ENCODE peak calls at places on chromosomes 13 and 19, in seven cellular contexts. J is stimulated activated CD4-positive, alpha-beta T cell treated with anti-CD3 and anti-CD28 coated beads, Interleukin-1b, Interleukin-23, amount 100 ng/mL, for 1 hour; I is stomach; F is EL; T is mucosa of gallbladder; H is LoVo; N is stimulated activated CD8-positive, alpha-beta memory T cell treated with anti-CD3 and anti-CD28 coated beads, Interleukin-7, amount 100 ng/mL, for 1 hour. S is an unnamed sample.

GRCh38 chr19:46714523-46715106 is 2.3 kb downstream of the PRKD2 start:
- DNase-seq in J (peak), I (no peak), F (peak), T (no peak), H (no peak), N (peak), S (peak)

GRCh38 chr19:18231775-18232174 is 5.5 kb upstream of the PDE4C start:
- DNase-seq in J (no peak), I (no peak), F (no peak), T (no peak), H (no peak), N (no peak), S (no peak)

GRCh38 chr19:54393381-54393780 is 21.9 kb upstream of the TTYH1 start:
- DNase-seq in J (no peak), I (no peak), F (no peak), T (no peak), H (no peak), N (no peak), S (no peak)

GRCh38 chr13:30143671-30144400 is 163.5 kb downstream of the KATNAL1 start:
- DNase-seq in J (no peak), I (no peak), F (peak), T (no peak), H (no peak), N (no peak), S (no peak)

GRCh38 chr19:15253513-15253912 is 21.3 kb upstream of the EPHX3 start:
- DNase-seq in J (no peak), I (no peak), F (no peak), T (no peak), H (no peak), N (no peak), S (no peak)

GRCh38 chr19:18440936-18441803 is 3.2 kb upstream of the ISYNA1 start:
- DNase-seq in J (no peak), I (no peak), F (no peak), T (no peak), H (no peak), N (no peak), S (no peak)

GRCh38 chr19:1752757-1753728 is at the start of gene ONECUT3:
- DNase-seq in J (no peak), I (peak), F (no peak), T (no peak), H (no peak), N (no peak), S (no peak)

GRCh38 chr13:107964356-107964755 is 251.0 kb downstream of the LIG4 start:
- DNase-seq in J (no peak), I (no peak), F (no peak), T (no peak), H (no peak), N (no peak), S (no peak)

GRCh38 chr13:111177081-111177711 is 62.1 kb downstream of the ARHGEF7 start:
- DNase-seq in J (peak), I (peak), F (no peak), T (peak), H (no peak), N (no peak), S (peak)

GRCh38 chr13:45838171-45838745 is 13.3 kb downstream of the SIAH3 start:
- DNase-seq in J (no peak), I (no peak), F (no peak), T (no peak), H (no peak), N (no peak), S (no peak)

GRCh38 chr19:4064073-4064550 is 2.6 kb downstream of the ZBTB7A start:
- DNase-seq in J (no peak), I (no peak), F (peak), T (no peak), H (no peak), N (no peak), S (no peak)

GRCh38 chr13:107864543-107865460 is 350.5 kb downstream of the LIG4 start:
- DNase-seq in J (no peak), I (no peak), F (no peak), T (peak), H (peak), N (no peak), S (no peak)

GRCh38 chr13:97977376-97977705 is 23.9 kb downstream of the IPO5 start:
- DNase-seq in J (no peak), I (no peak), F (peak), T (no peak), H (no peak), N (no peak), S (no peak)

GRCh38 chr19:590396-590745 is 690 bp downstream of the HCN2 start:
- DNase-seq in J (no peak), I (no peak), F (peak), T (no peak), H (no peak), N (no peak), S (no peak)

GRCh38 chr19:33568706-33569105 is 47.1 kb upstream of the PEPD start:
- DNase-seq in J (no peak), I (no peak), F (no peak), T (no peak), H (no peak), N (no peak), S (no peak)

GRCh38 chr19:33677745-33678426 is 56.1 kb downstream of the CHST8 start:
- DNase-seq in J (no peak), I (peak), F (no peak), T (no peak), H (no peak), N (no peak), S (no peak)

GRCh38 chr19:49502866-49503581 is 6.8 kb downstream of the RPS11 start:
- DNase-seq in J (no peak), I (peak), F (peak), T (no peak), H (no peak), N (no peak), S (no peak)

GRCh38 chr13:89520468-89520867 is 1827.0 kb upstream of the MIR17HG start:
- DNase-seq in J (no peak), I (no peak), F (no peak), T (no peak), H (no peak), N (no peak), S (no peak)

GRCh38 chr19:289651-290538 is 1.3 kb downstream of the PLPP2 start:
- DNase-seq in J (no peak), I (peak), F (peak), T (peak), H (peak), N (no peak), S (peak)

GRCh38 chr19:15498910-15499309 is 9.4 kb upstream of the CYP4F22 start:
- DNase-seq in J (no peak), I (no peak), F (no peak), T (no peak), H (no peak), N (no peak), S (no peak)

GRCh38 chr19:50415661-50416033 is 3.1 kb upstream of the SPIB start:
- DNase-seq in J (no peak), I (peak), F (no peak), T (no peak), H (no peak), N (no peak), S (no peak)

GRCh38 chr19:2549701-2550191 is 73.8 kb downstream of the GADD45B start:
- DNase-seq in J (no peak), I (peak), F (peak), T (peak), H (no peak), N (no peak), S (peak)

GRCh38 chr19:14052470-14052869 is 9.4 kb downstream of the PALM3 start:
- DNase-seq in J (no peak), I (no peak), F (no peak), T (no peak), H (no peak), N (no peak), S (no peak)

GRCh38 chr13:71935166-71935840 is 68.3 kb upstream of the DACH1 start:
- DNase-seq in J (no peak), I (no peak), F (no peak), T (no peak), H (no peak), N (no peak), S (no peak)

GRCh38 chr13:27632648-27633047 is 11.0 kb downstream of the POLR1D start:
- DNase-seq in J (no peak), I (no peak), F (no peak), T (no peak), H (no peak), N (no peak), S (no peak)

GRCh38 chr19:19464339-19465098 is 50.8 kb downstream of the TSSK6 start:
- DNase-seq in J (no peak), I (peak), F (no peak), T (peak), H (no peak), N (no peak), S (no peak)

GRCh38 chr13:40261361-40261760 is 405.1 kb downstream of the FOXO1 start:
- DNase-seq in J (no peak), I (no peak), F (no peak), T (no peak), H (no peak), N (no peak), S (no peak)

GRCh38 chr19:5192568-5192967 is 148.0 kb downstream of the PTPRS start:
- DNase-seq in J (no peak), I (no peak), F (no peak), T (no peak), H (no peak), N (no peak), S (no peak)

GRCh38 chr19:46019270-46019669 is 3.6 kb downstream of the PGLYRP1 start:
- DNase-seq in J (no peak), I (no peak), F (no peak), T (no peak), H (no peak), N (no peak), S (no peak)

GRCh38 chr19:57841364-57841763 is 8.3 kb upstream of the ZNF587 start:
- DNase-seq in J (no peak), I (no peak), F (no peak), T (no peak), H (no peak), N (no peak), S (no peak)

GRCh38 chr19:3852614-3853254 is 16.1 kb downstream of the ZFR2 start:
- DNase-seq in J (no peak), I (peak), F (peak), T (peak), H (peak), N (peak), S (no peak)

GRCh38 chr19:10112895-10113591 is 1.6 kb downstream of the P2RY11 start:
- DNase-seq in J (no peak), I (peak), F (peak), T (no peak), H (no peak), N (no peak), S (no peak)

GRCh38 chr19:7869910-7870511 is 4.2 kb downstream of the PRR36 start:
- DNase-seq in J (no peak), I (peak), F (peak), T (no peak), H (peak), N (no peak), S (no peak)

GRCh38 chr19:1407662-1408299 is 395 bp downstream of the DAZAP1 start:
- DNase-seq in J (no peak), I (no peak), F (peak), T (no peak), H (no peak), N (no peak), S (no peak)

GRCh38 chr19:47697863-47698609 is 15.2 kb upstream of the EHD2 start:
- DNase-seq in J (no peak), I (peak), F (peak), T (peak), H (peak), N (peak), S (peak)

GRCh38 chr19:7923295-7924191 is 2.4 kb downstream of the CTXN1 start:
- DNase-seq in J (no peak), I (no peak), F (no peak), T (no peak), H (no peak), N (no peak), S (no peak)

GRCh38 chr19:17706750-17707181 is 12.5 kb upstream of the MAP1S start:
- DNase-seq in J (no peak), I (no peak), F (peak), T (no peak), H (no peak), N (no peak), S (no peak)

GRCh38 chr13:101785858-101786257 is 333.4 kb downstream of the ITGBL1 start:
- DNase-seq in J (no peak), I (no peak), F (peak), T (peak), H (no peak), N (no peak), S (no peak)